ENCODE peak calls at places on chromosomes 3 and 15, in four cellular contexts. Z is Panc1, V is IMR-90, Y is colonic mucosa. R is an unnamed sample.

GRCh38 chr3:145807990-145808389 is 353.0 kb downstream of the PLOD2 start:
- DNase-seq in Z (no peak), V (peak; percentile 6), Y (no peak), R (peak; percentile 46)

GRCh38 chr3:66196633-66197032 is 24.2 kb upstream of the SLC25A26 start:
- DNase-seq in Z (no peak), V (peak; percentile 10), Y (no peak), R (peak; percentile 26)

GRCh38 chr3:28788571-28788970 is 439.9 kb upstream of the AZI2 start:
- DNase-seq in Z (no peak), V (no peak), Y (no peak), R (no peak)

GRCh38 chr15:78065284-78065872 is 12.1 kb downstream of the TBC1D2B start:
- DNase-seq in Z (no peak), V (peak; percentile 99), Y (no peak), R (peak; percentile 99)

GRCh38 chr3:51190827-51191226 is 194.3 kb upstream of the MANF start:
- DNase-seq in Z (no peak), V (no peak), Y (no peak), R (no peak)

GRCh38 chr3:98034486-98034885 is 629 bp downstream of the GABRR3 start:
- DNase-seq in Z (no peak), V (no peak), Y (no peak), R (no peak)

GRCh38 chr3:39104961-39105686 is 2.3 kb downstream of the GORASP1 start:
- DNase-seq in Z (no peak), V (no peak), Y (no peak), R (no peak)

GRCh38 chr3:37543692-37544091 is 318.0 kb upstream of the CTDSPL start:
- DNase-seq in Z (no peak), V (no peak), Y (no peak), R (no peak)

GRCh38 chr3:71510485-71510884 is 73.0 kb downstream of the FOXP1 start:
- DNase-seq in Z (no peak), V (peak; percentile 64), Y (no peak), R (peak; percentile 43)

GRCh38 chr15:69367231-69367630 is 46.9 kb upstream of the KIF23 start:
- DNase-seq in Z (no peak), V (no peak), Y (no peak), R (no peak)

GRCh38 chr3:139121513-139122220 is 77.0 kb upstream of the PRR23C start:
- DNase-seq in Z (no peak), V (peak; percentile 73), Y (peak; percentile 85), R (peak; percentile 45)

GRCh38 chr3:183427206-183428139 is 946 bp downstream of the MCF2L2 start:
- DNase-seq in Z (no peak), V (no peak), Y (no peak), R (no peak)

GRCh38 chr15:94670436-94671034 is 439.2 kb downstream of the MCTP2 start:
- DNase-seq in Z (peak; percentile 7), V (peak; percentile 35), Y (no peak), R (peak; percentile 74)

GRCh38 chr3:57079221-57079831 is 18.9 kb downstream of the SPATA12 start:
- DNase-seq in Z (no peak), V (no peak), Y (peak; percentile 65), R (no peak)

GRCh38 chr3:102037791-102038190 is 188.5 kb downstream of the NFKBIZ start:
- DNase-seq in Z (no peak), V (no peak), Y (no peak), R (no peak)

GRCh38 chr3:185900228-185900627 is 37.6 kb downstream of the TRA2B start:
- DNase-seq in Z (peak; percentile 89), V (peak; percentile 95), Y (no peak), R (peak; percentile 94)

GRCh38 chr15:41573396-41573795 is 14.4 kb downstream of the TYRO3 start:
- DNase-seq in Z (no peak), V (no peak), Y (no peak), R (no peak)

GRCh38 chr3:153785901-153786300 is 335.3 kb upstream of the ARHGEF26 start:
- DNase-seq in Z (no peak), V (no peak), Y (no peak), R (no peak)

GRCh38 chr15:58182460-58183163 is 44.4 kb downstream of the AQP9 start:
- DNase-seq in Z (peak; percentile 32), V (peak; percentile 41), Y (no peak), R (peak; percentile 64)

GRCh38 chr15:23854535-23855252 is 167.6 kb upstream of the NDN start:
- DNase-seq in Z (no peak), V (no peak), Y (no peak), R (peak; percentile 10)

GRCh38 chr3:68057637-68058320 is 403.4 kb upstream of the SUCLG2 start:
- DNase-seq in Z (no peak), V (no peak), Y (no peak), R (no peak)

GRCh38 chr3:171101982-171102610 is 75.6 kb upstream of the SLC2A2 start:
- DNase-seq in Z (no peak), V (peak; percentile 81), Y (no peak), R (peak; percentile 77)

GRCh38 chr3:157075693-157076420 is 84.1 kb downstream of the CCNL1 start:
- DNase-seq in Z (no peak), V (no peak), Y (no peak), R (no peak)

GRCh38 chr3:195240171-195240701 is 30.7 kb downstream of the XXYLT1 start:
- DNase-seq in Z (no peak), V (no peak), Y (peak; percentile 18), R (no peak)

GRCh38 chr3:135992072-135992471 is 26.5 kb downstream of the PPP2R3A start:
- DNase-seq in Z (peak; percentile 50), V (peak; percentile 92), Y (no peak), R (peak; percentile 82)

GRCh38 chr3:39146611-39147373 is 6.6 kb downstream of the CSRNP1 start:
- DNase-seq in Z (peak; percentile 67), V (peak; percentile 98), Y (peak; percentile 84), R (peak; percentile 98)

GRCh38 chr15:62145015-62145735 is 19.9 kb downstream of the C2CD4B start:
- DNase-seq in Z (no peak), V (no peak), Y (no peak), R (no peak)

GRCh38 chr15:62141643-62142588 is 23.2 kb downstream of the C2CD4B start:
- DNase-seq in Z (no peak), V (no peak), Y (no peak), R (peak; percentile 33)

GRCh38 chr15:62141200-62141599 is 23.9 kb downstream of the C2CD4B start:
- DNase-seq in Z (no peak), V (no peak), Y (no peak), R (no peak)

GRCh38 chr15:62138124-62138523 is 27.0 kb downstream of the C2CD4B start:
- DNase-seq in Z (no peak), V (peak; percentile 70), Y (no peak), R (peak; percentile 73)

DNA sequence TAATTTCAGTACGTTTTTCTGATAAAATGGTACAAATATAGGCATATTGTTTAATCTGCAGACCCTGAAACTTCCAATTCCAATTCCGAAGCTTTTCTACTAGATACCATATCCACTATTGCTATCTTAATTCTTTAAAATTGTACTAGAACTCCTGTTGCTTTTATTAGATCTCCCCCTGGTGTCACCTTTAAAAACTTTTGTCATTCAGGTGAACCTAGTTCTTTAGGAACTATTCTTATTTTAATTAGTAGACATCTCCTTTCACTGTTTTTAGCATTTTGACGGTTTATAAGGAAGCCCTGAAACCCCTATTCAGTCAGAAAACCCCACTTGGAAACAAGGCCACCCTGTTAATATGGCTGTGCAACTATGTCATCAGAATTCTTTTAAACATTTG is 22.3 kb downstream of the C2CD4B start:
- DNase-seq in Z (no peak), V (no peak), Y (no peak), R (no peak)
- TF ChIP-seq CTCF in Z (no peak), V (no peak), Y (no peak), R (no peak)

DNA sequence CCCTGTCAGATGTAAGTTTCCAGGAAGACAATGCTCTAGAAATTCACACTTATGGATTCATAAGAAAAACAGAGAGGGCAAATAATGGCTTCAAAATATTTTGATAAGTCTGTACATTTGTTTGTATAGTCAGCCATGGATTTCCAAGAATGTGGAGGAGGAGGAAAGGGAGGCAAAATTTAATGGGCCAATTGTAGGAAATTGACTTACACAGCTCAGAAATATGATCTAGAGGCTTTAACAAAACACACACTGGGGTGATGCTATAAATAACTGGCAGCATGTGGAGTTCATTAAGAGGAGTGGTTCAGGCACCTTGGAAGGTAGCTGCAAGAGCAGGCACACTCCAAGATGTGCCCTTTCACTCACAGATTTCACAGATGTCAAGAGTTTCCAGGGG is 193.4 kb upstream of the RASGRP1 start:
- DNase-seq in Z (no peak), V (peak; percentile 76), Y (no peak), R (peak; percentile 81)
- H3K27ac ChIP-seq in Z (no peak overlapping the region), V (no peak overlapping the region), Y (no peak overlapping the region), R (no peak overlapping the region)

GRCh38 chr15:32993285-32993684 is 201.2 kb downstream of the FMN1 start:
- DNase-seq in Z (no peak), V (no peak), Y (no peak), R (no peak)
- TF ChIP-seq CTCF in Z (no peak), V (peak; percentile 46), Y (no peak), R (peak; percentile 18)

GRCh38 chr15:64149424-64150235 is 1.9 kb upstream of the SNX22 start:
- DNase-seq in Z (no peak), V (no peak), Y (peak; percentile 35), R (no peak)
- H3K27ac ChIP-seq in Z (no peak overlapping the region), V (no peak overlapping the region), Y (no peak overlapping the region), R (no peak overlapping the region)

DNA sequence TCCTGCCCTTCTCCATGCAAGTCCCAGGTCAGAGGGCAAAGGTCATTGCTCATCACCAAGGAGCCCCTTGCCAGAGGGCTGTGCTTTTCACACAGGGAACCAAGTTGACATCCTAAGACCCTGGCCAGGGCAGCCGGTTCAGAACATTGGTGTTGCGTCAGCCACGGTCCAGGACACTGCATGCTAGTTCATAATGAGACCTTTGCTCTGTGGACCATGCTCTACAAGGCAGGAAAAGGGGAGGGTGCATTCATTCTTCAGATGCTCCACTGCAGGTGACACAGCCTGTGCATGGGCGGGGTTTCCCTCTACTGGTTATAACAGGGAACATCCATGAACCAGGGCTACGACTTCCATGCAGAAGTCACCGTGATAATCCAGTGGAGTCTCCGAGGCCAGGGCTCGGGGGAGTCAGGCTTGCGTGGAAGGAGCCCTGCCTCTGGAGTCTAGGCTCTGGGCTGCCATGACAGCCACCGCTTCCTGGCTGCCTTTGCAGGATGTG is 81.6 kb downstream of the OCA2 start:
- DNase-seq in Z (no peak), V (no peak), Y (peak; percentile 14), R (no peak)
- TF ChIP-seq CTCF in Z (no peak), V (no peak), Y (no peak), R (no peak)

GRCh38 chr15:73952171-73952912 is 26.1 kb downstream of the LOXL1 start:
- DNase-seq in Z (no peak), V (no peak), Y (no peak), R (no peak)
- H3K27ac ChIP-seq in Z (no peak overlapping the region), V (no peak overlapping the region), Y (peak overlapping the region; percentile 75), R (peak overlapping the region; percentile 80)

R was measured in fibroblast of lung.